ENCODE peak calls at places on chromosomes 16 and 17, in ten cellular contexts. U, V, Z, O, F, Y, C, I, L and K are unnamed samples.

GRCh38 chr17:12021604-12022003 is 927 bp downstream of the MAP2K4 start:
- DNase-seq in F (no peak), Y (no peak), I (no peak), O (no peak), C (no peak), V (no peak), U (no peak), L (no peak), Z (no peak), K (no peak)

GRCh38 chr16:80744856-80745255 is 59.5 kb downstream of the CDYL2 start:
- DNase-seq in Z (no peak), O (no peak), I (no peak), L (no peak), V (no peak), U (no peak), C (no peak), F (no peak), Y (no peak), K (no peak)

GRCh38 chr16:12083625-12084024 is 107.1 kb downstream of the SNX29 start:
- DNase-seq in Z (no peak), Y (no peak), I (no peak), L (no peak), F (no peak), C (no peak), O (no peak), V (no peak), U (no peak), K (no peak)

GRCh38 chr16:88783391-88784073 is 1.5 kb downstream of the PIEZO1 start:
- DNase-seq in L (no peak), U (no peak), V (no peak), I (peak), Y (no peak), O (peak), F (no peak), Z (no peak), C (no peak), K (no peak)

GRCh38 chr17:50276588-50277356 is 2.5 kb downstream of the TMEM92 start:
- DNase-seq in I (no peak), Y (no peak), V (no peak), L (no peak), C (no peak), Z (no peak), F (no peak), U (no peak), O (no peak), K (no peak)

GRCh38 chr17:29162909-29163341 is 17.3 kb downstream of the MYO18A start:
- DNase-seq in Z (no peak), O (no peak), L (no peak), F (no peak), U (no peak), V (no peak), Y (peak), C (no peak), I (no peak), K (no peak)

GRCh38 chr17:29622337-29623282 is at the start of gene CORO6:
- DNase-seq in U (peak), I (peak), Y (peak), V (peak), F (peak), Z (no peak), C (peak), L (no peak), O (peak), K (no peak)

GRCh38 chr16:4347010-4347409 is 4.1 kb downstream of the PAM16 start:
- DNase-seq in V (no peak), I (no peak), C (no peak), Y (no peak), L (peak), O (no peak), F (no peak), U (no peak), Z (no peak), K (no peak)

GRCh38 chr17:57296231-57296630 is 39.9 kb downstream of the MSI2 start:
- DNase-seq in V (no peak), F (no peak), L (no peak), Y (no peak), I (no peak), C (no peak), O (no peak), Z (no peak), U (no peak), K (peak)

GRCh38 chr16:79185681-79186080 is 414.9 kb downstream of the MAF start:
- DNase-seq in F (no peak), L (no peak), Y (no peak), C (no peak), I (no peak), O (no peak), V (no peak), Z (no peak), U (no peak), K (no peak)

GRCh38 chr16:81095653-81095952 is 592 bp downstream of the GCSH start:
- DNase-seq in C (no peak), Z (no peak), I (no peak), U (no peak), L (no peak), V (no peak), F (no peak), O (no peak), Y (no peak), K (no peak)

GRCh38 chr16:68786685-68787418 is 49.8 kb downstream of the CDH1 start:
- DNase-seq in Y (no peak), I (no peak), V (no peak), O (peak), U (no peak), F (no peak), L (peak), C (no peak), Z (no peak), K (no peak)

GRCh38 chr16:85309656-85310587 is 197.7 kb upstream of the CIBAR2 start:
- DNase-seq in O (no peak), U (no peak), V (no peak), C (peak), F (no peak), Z (no peak), Y (no peak), I (no peak), L (peak), K (no peak)